ENCODE peak calls at places on chromosomes 1 and 21, in ten cellular contexts. V is anterior cingulate cortex; H is stimulated activated naive CD8-positive, alpha-beta T cell treated with anti-CD3 and anti-CD28 coated beads, Interleukin-15, Interleukin-2, amounts not matched to agents 100 U/mL and 50 U/mL, for 24 hours; F is MCF 10A; L is coronary artery; Z is fibroblast of mammary gland; R is adipocyte; N is Calu3; S is endothelial cell; D is NCI-H1436. A is an unnamed sample.

GRCh38 chr1:93061895-93062792 is 16.9 kb upstream of the MTF2 start:
- DNase-seq in V (no peak), H (peak), F (peak), L (no peak), Z (peak), R (peak), N (peak), S (no peak), D (peak), A (peak)

GRCh38 chr1:94852758-94853157 is 32.6 kb downstream of the SLC44A3 start:
- DNase-seq in V (no peak), H (no peak), F (no peak), L (no peak), Z (peak), R (peak), N (no peak), S (no peak), D (no peak), A (no peak)

GRCh38 chr1:57019240-57019805 is 53.5 kb upstream of the C8B start:
- DNase-seq in V (no peak), H (no peak), F (no peak), L (no peak), Z (no peak), R (no peak), N (no peak), S (no peak), D (peak), A (no peak)

GRCh38 chr1:10553124-10553523 is 78.4 kb downstream of the PEX14 start:
- DNase-seq in V (no peak), H (no peak), F (no peak), L (no peak), Z (no peak), R (no peak), N (no peak), S (no peak), D (no peak), A (no peak)

GRCh38 chr1:215160351-215160750 is 77.8 kb downstream of the KCNK2 start:
- DNase-seq in V (no peak), H (no peak), F (no peak), L (no peak), Z (peak), R (peak), N (no peak), S (no peak), D (no peak), A (no peak)

GRCh38 chr1:159790237-159790917 is 9.6 kb downstream of the DUSP23 start:
- DNase-seq in V (no peak), H (no peak), F (peak), L (no peak), Z (peak), R (peak), N (peak), S (peak), D (peak), A (peak)

GRCh38 chr21:21712761-21713558 is 714.8 kb downstream of the NCAM2 start:
- DNase-seq in V (no peak), H (no peak), F (peak), L (no peak), Z (peak), R (peak), N (no peak), S (no peak), D (no peak), A (no peak)

GRCh38 chr1:151106891-151107290 is 36.3 kb downstream of the GABPB2 start:
- DNase-seq in V (no peak), H (no peak), F (peak), L (no peak), Z (peak), R (no peak), N (no peak), S (no peak), D (no peak), A (peak)

GRCh38 chr1:167774710-167775109 is 52.9 kb downstream of the MPZL1 start:
- DNase-seq in V (no peak), H (no peak), F (no peak), L (no peak), Z (peak), R (no peak), N (no peak), S (no peak), D (no peak), A (peak)

GRCh38 chr1:180027949-180028445 is 73.4 kb downstream of the CEP350 start:
- DNase-seq in V (no peak), H (no peak), F (peak), L (no peak), Z (peak), R (peak), N (no peak), S (no peak), D (no peak), A (peak)

GRCh38 chr1:2840036-2840809 is 38.7 kb upstream of the TTC34 start:
- DNase-seq in V (no peak), H (peak), F (no peak), L (no peak), Z (no peak), R (no peak), N (no peak), S (peak), D (no peak), A (no peak)

GRCh38 chr1:156465747-156466365 is 34.7 kb downstream of the MEF2D start:
- DNase-seq in V (no peak), H (no peak), F (peak), L (no peak), Z (peak), R (no peak), N (peak), S (peak), D (no peak), A (no peak)

GRCh38 chr21:29648710-29649240 is 291.0 kb downstream of the GRIK1 start:
- DNase-seq in V (no peak), H (no peak), F (no peak), L (no peak), Z (no peak), R (no peak), N (no peak), S (no peak), D (no peak), A (no peak)

GRCh38 chr1:52216907-52217458 is 75.1 kb downstream of the ZFYVE9 start:
- DNase-seq in V (no peak), H (no peak), F (no peak), L (no peak), Z (no peak), R (no peak), N (no peak), S (no peak), D (no peak), A (no peak)

GRCh38 chr1:201305815-201306214 is 22.5 kb downstream of the PKP1 start:
- DNase-seq in V (no peak), H (no peak), F (no peak), L (no peak), Z (no peak), R (no peak), N (no peak), S (no peak), D (no peak), A (no peak)

GRCh38 chr1:161200992-161201827 is 957 bp upstream of the NDUFS2 start:
- DNase-seq in V (peak), H (no peak), F (peak), L (peak), Z (peak), R (peak), N (no peak), S (peak), D (no peak), A (peak)

GRCh38 chr1:2555634-2556276 is 416 bp upstream of the TNFRSF14 start:
- DNase-seq in V (no peak), H (peak), F (no peak), L (peak), Z (peak), R (no peak), N (peak), S (no peak), D (no peak), A (no peak)

GRCh38 chr1:185786524-185786923 is 52.3 kb downstream of the HMCN1 start:
- DNase-seq in V (no peak), H (no peak), F (no peak), L (no peak), Z (peak), R (no peak), N (no peak), S (no peak), D (no peak), A (no peak)

GRCh38 chr21:14215971-14216621 is at the start of gene RBM11:
- DNase-seq in V (peak), H (peak), F (peak), L (no peak), Z (peak), R (peak), N (peak), S (peak), D (peak), A (peak)

GRCh38 chr1:23568608-23569383 is 9.5 kb upstream of the ID3 start:
- DNase-seq in V (no peak), H (no peak), F (no peak), L (no peak), Z (no peak), R (no peak), N (no peak), S (no peak), D (no peak), A (no peak)

GRCh38 chr1:225448146-225448805 is 20.4 kb upstream of the LBR start:
- DNase-seq in V (peak), H (no peak), F (no peak), L (peak), Z (no peak), R (no peak), N (no peak), S (no peak), D (no peak), A (no peak)

GRCh38 chr1:70355111-70355407 is 537 bp upstream of the ANKRD13C start:
- DNase-seq in V (no peak), H (no peak), F (no peak), L (no peak), Z (no peak), R (no peak), N (no peak), S (no peak), D (no peak), A (no peak)

GRCh38 chr1:178485467-178486098 is 11.2 kb downstream of the CLEC20A start:
- DNase-seq in V (no peak), H (no peak), F (no peak), L (no peak), Z (no peak), R (no peak), N (no peak), S (no peak), D (no peak), A (no peak)

GRCh38 chr1:68112835-68113243 is 62.4 kb upstream of the DIRAS3 start:
- DNase-seq in V (peak), H (no peak), F (peak), L (no peak), Z (peak), R (peak), N (peak), S (no peak), D (no peak), A (peak)

GRCh38 chr1:100581096-100581705 is 43.3 kb downstream of the GPR88 start:
- DNase-seq in V (no peak), H (peak), F (no peak), L (no peak), Z (peak), R (no peak), N (no peak), S (no peak), D (no peak), A (no peak)

GRCh38 chr21:37380349-37381323 is 14.1 kb downstream of the DYRK1A start:
- DNase-seq in V (no peak), H (no peak), F (peak), L (no peak), Z (peak), R (no peak), N (no peak), S (no peak), D (no peak), A (peak)

GRCh38 chr1:228990906-228991569 is 255.8 kb downstream of the RHOU start:
- DNase-seq in V (no peak), H (no peak), F (no peak), L (no peak), Z (no peak), R (no peak), N (no peak), S (no peak), D (no peak), A (no peak)

GRCh38 chr1:68225781-68226180 is 6.5 kb downstream of the WLS start:
- DNase-seq in V (no peak), H (no peak), F (peak), L (no peak), Z (peak), R (no peak), N (no peak), S (no peak), D (no peak), A (peak)

GRCh38 chr1:193700710-193701355 is 514.4 kb upstream of the B3GALT2 start:
- DNase-seq in V (no peak), H (no peak), F (peak), L (no peak), Z (peak), R (peak), N (no peak), S (no peak), D (no peak), A (peak)

GRCh38 chr21:26041441-26042180 is 129.0 kb downstream of the APP start:
- DNase-seq in V (no peak), H (no peak), F (peak), L (no peak), Z (peak), R (peak), N (no peak), S (no peak), D (no peak), A (peak)

A was measured in epithelial cell of esophagus.